ENCODE peak calls at places on chromosomes 13 and 19, in ten cellular contexts. Q is heart left ventricle, O is neural progenitor cell, K is IMR-90, S is tibial artery, X is PC-3, L is HepG2, P is psoas muscle, C is tibial nerve, N is ovary. R is an unnamed sample. For H3K4me1, the result is how much of the 10 kb centered on the place peaks cover.

GRCh38 chr13:113895436-113895835 is 31.6 kb upstream of the GAS6 start:
- DNase-seq in C (no peak), X (no peak), K (peak), O (no peak), S (no peak), L (no peak), Q (no peak), P (no peak), N (no peak), R (no peak)

GRCh38 chr13:93502987-93503386 is 276.4 kb downstream of the GPC6 start:
- DNase-seq in Q (no peak), S (no peak), X (no peak), K (no peak), C (no peak), P (no peak), N (no peak), L (no peak), O (no peak), R (no peak)

GRCh38 chr19:37936166-37936565 is 29.2 kb downstream of the SIPA1L3 start:
- DNase-seq in C (no peak), L (peak), K (no peak), Q (no peak), S (no peak), O (no peak), X (no peak), P (no peak), N (no peak), R (no peak)

GRCh38 chr13:42977219-42977659 is 14.8 kb downstream of the EPSTI1 start:
- DNase-seq in C (no peak), X (no peak), P (no peak), N (no peak), K (no peak), S (no peak), O (no peak), Q (no peak), L (no peak), R (no peak)

GRCh38 chr13:30159446-30159839 is 147.9 kb downstream of the KATNAL1 start:
- DNase-seq in L (no peak), N (no peak), X (peak), Q (no peak), K (peak), P (no peak), S (peak), C (no peak), O (no peak), R (peak)

GRCh38 chr13:26707122-26708006 is 53.2 kb downstream of the GPR12 start:
- DNase-seq in X (peak), K (peak), L (peak), C (peak), O (peak), S (no peak), N (no peak), Q (peak), P (no peak), R (no peak)

GRCh38 chr13:26628706-26629105 is 71.2 kb downstream of the WASF3 start:
- DNase-seq in X (peak), N (no peak), L (peak), P (no peak), S (no peak), K (peak), O (peak), Q (no peak), C (no peak), R (no peak)

GRCh38 chr19:40006273-40006691 is 9.4 kb downstream of the ZNF546 start:
- DNase-seq in P (no peak), K (peak), C (no peak), X (peak), S (no peak), O (no peak), L (no peak), N (no peak), Q (no peak), R (no peak)

GRCh38 chr13:39144941-39145533 is 106.8 kb downstream of the NHLRC3 start:
- DNase-seq in C (peak), N (peak), Q (peak), X (peak), K (peak), L (no peak), S (peak), P (peak), O (peak), R (peak)

GRCh38 chr19:14150041-14150769 is 13.8 kb upstream of the ASF1B start:
- DNase-seq in K (no peak), S (no peak), C (no peak), O (no peak), X (no peak), L (no peak), N (no peak), P (no peak), Q (no peak), R (no peak)

GRCh38 chr13:113860579-113861432 is 3.1 kb downstream of the GAS6 start:
- DNase-seq in N (peak), S (peak), O (peak), P (no peak), Q (no peak), X (peak), K (no peak), C (no peak), L (no peak), R (no peak)

GRCh38 chr19:46426035-46426505 is 2.7 kb downstream of the PNMA8C start:
- DNase-seq in L (peak), C (no peak), O (peak), Q (no peak), X (no peak), N (no peak), K (no peak), S (no peak), P (no peak), R (no peak)

GRCh38 chr19:1089891-1090290 is 5.3 kb downstream of the POLR2E start:
- DNase-seq in L (no peak), X (no peak), O (no peak), Q (peak), S (no peak), N (no peak), C (no peak), K (no peak), P (no peak), R (no peak)

GRCh38 chr13:73702419-73703071 is 431.7 kb downstream of the KLF12 start:
- DNase-seq in O (no peak), S (no peak), N (no peak), X (peak), P (no peak), L (no peak), K (no peak), Q (no peak), C (no peak), R (no peak)

GRCh38 chr13:111880185-111880584 is 186.8 kb upstream of the SOX1 start:
- DNase-seq in Q (no peak), K (no peak), S (peak), O (no peak), N (no peak), P (no peak), C (no peak), X (no peak), L (no peak), R (no peak)

GRCh38 chr19:9014809-9015208 is 4.6 kb upstream of the MUC16 start:
- DNase-seq in O (no peak), L (no peak), P (no peak), C (no peak), K (no peak), Q (no peak), X (no peak), S (no peak), N (no peak), R (no peak)

GRCh38 chr13:111212517-111212873 is 97.4 kb downstream of the ARHGEF7 start:
- DNase-seq in N (no peak), P (no peak), K (no peak), S (no peak), C (no peak), Q (no peak), X (no peak), L (no peak), O (no peak), R (no peak)

GRCh38 chr13:110323172-110323851 is 16.2 kb downstream of the COL4A2 start:
- DNase-seq in K (peak), L (no peak), P (no peak), N (no peak), S (peak), O (no peak), Q (no peak), X (peak), C (no peak), R (peak)

GRCh38 chr13:99477493-99477892 is 23.8 kb upstream of the TM9SF2 start:
- DNase-seq in O (no peak), X (no peak), Q (no peak), N (no peak), P (no peak), C (no peak), S (no peak), K (no peak), L (no peak), R (no peak)

GRCh38 chr13:93201992-93202558 is 24.5 kb upstream of the GPC6 start:
- DNase-seq in C (no peak), L (peak), N (no peak), X (no peak), P (no peak), O (no peak), K (no peak), S (no peak), Q (no peak), R (no peak)

GRCh38 chr19:3479177-3479818 is 1.0 kb downstream of the SMIM24 start:
- DNase-seq in L (no peak), K (no peak), X (peak), Q (no peak), N (no peak), P (no peak), C (no peak), S (no peak), O (peak), R (no peak)

GRCh38 chr13:98324105-98324504 is 147.0 kb upstream of the RNF113B start:
- DNase-seq in L (no peak), C (peak), Q (no peak), X (no peak), K (no peak), P (no peak), N (no peak), O (no peak), S (no peak), R (no peak)

GRCh38 chr19:3698386-3698950 is 1.8 kb downstream of the PIP5K1C start:
- DNase-seq in X (no peak), S (no peak), Q (no peak), K (peak), N (no peak), C (no peak), L (no peak), O (no peak), P (no peak), R (no peak)

GRCh38 chr13:21674271-21675009 is 3.6 kb downstream of the FGF9 start:
- DNase-seq in O (peak), P (peak), N (no peak), C (no peak), L (no peak), K (no peak), Q (peak), S (no peak), X (no peak), R (peak)

GRCh38 chr19:33508941-33509614 is 12.5 kb downstream of the PEPD start:
- DNase-seq in S (no peak), X (no peak), N (no peak), O (no peak), Q (no peak), P (no peak), L (no peak), C (no peak), K (no peak), R (no peak)

GRCh38 chr19:45419396-45419795 is 4.3 kb downstream of the ERCC1 start:
- DNase-seq in Q (peak), L (no peak), C (no peak), O (no peak), X (no peak), N (no peak), S (no peak), K (no peak), P (no peak), R (no peak)

GRCh38 chr19:351976-352625 is 7.5 kb upstream of the MIER2 start:
- DNase-seq in L (no peak), C (no peak), P (no peak), K (no peak), X (no peak), O (no peak), Q (no peak), S (no peak), N (no peak), R (peak)

GRCh38 chr13:110410906-110411305 is 103.8 kb downstream of the COL4A2 start:
- DNase-seq in K (no peak), L (no peak), P (no peak), O (no peak), S (no peak), X (no peak), C (no peak), N (no peak), Q (no peak), R (no peak)

GRCh38 chr13:29266743-29267142 is 328.7 kb downstream of the SLC7A1 start:
- DNase-seq in P (no peak), S (no peak), K (no peak), L (no peak), O (no peak), X (no peak), Q (no peak), N (no peak), C (no peak), R (no peak)

GRCh38 chr19:45464861-45465427 is 2.9 kb upstream of the FOSB start:
- DNase-seq in Q (no peak), N (no peak), C (no peak), S (no peak), X (no peak), O (peak), L (no peak), P (no peak), K (no peak), R (no peak)

GRCh38 chr13:102561933-102562332 is 34.9 kb upstream of the TPP2 start:
- DNase-seq in C (no peak), S (no peak), N (no peak), K (no peak), O (no peak), Q (no peak), P (no peak), X (no peak), L (peak), R (no peak)

GRCh38 chr19:44993926-44994537 is 7.2 kb upstream of the RELB start:
- DNase-seq in K (no peak), Q (no peak), X (no peak), O (no peak), P (no peak), L (no peak), C (no peak), S (no peak), N (no peak), R (peak)

GRCh38 chr19:44694184-44694579 is 4.8 kb upstream of the CEACAM16 start:
- DNase-seq in O (no peak), Q (no peak), X (no peak), L (no peak), S (no peak), N (no peak), P (no peak), K (no peak), C (no peak), R (no peak)

DNA sequence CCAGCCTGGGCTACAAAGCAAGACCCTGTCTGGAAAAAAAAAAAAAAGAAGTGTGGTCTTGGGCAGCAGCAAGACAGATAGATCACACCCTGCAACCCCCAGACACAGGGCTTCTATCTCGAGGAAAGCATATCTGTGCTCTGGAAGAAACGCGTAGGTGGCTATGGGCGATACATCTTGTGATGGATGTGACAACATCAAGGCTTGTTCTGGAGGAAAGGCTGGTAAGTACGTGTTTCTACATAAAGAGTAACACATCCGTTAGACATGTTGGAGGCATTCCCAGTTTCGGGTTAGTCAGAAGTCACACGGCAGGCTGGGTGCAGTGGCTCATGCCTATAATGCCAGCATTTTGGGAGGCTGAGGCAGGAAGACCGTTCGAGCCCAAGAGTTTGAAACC is 6.6 kb upstream of the DHDH start:
- DNase-seq in P (peak), S (peak), O (no peak), L (no peak), N (no peak), Q (no peak), K (peak), C (peak), X (peak), R (peak)
- H3K4me3 ChIP-seq in P (no peak), S (no peak), O (no peak), L (no peak), N (no peak), Q (no peak), K (no peak), C (no peak), X (no peak), R (no peak)

GRCh38 chr19:18735752-18736151 is 52.3 kb downstream of the CRTC1 start:
- DNase-seq in K (no peak), O (no peak), L (no peak), P (no peak), C (no peak), N (no peak), Q (no peak), S (no peak), X (no peak), R (no peak)
- H3K4me1 ChIP-seq in K (under half), O (under half), L (half or more), P (under half), C (under half), N (under half), Q (under half), S (under half), X (under half), R (under half)

GRCh38 chr13:79246575-79246949 is 159.5 kb downstream of the RBM26 start:
- DNase-seq in O (no peak), L (no peak), C (no peak), K (no peak), Q (no peak), S (no peak), X (peak), P (no peak), N (no peak), R (no peak)
- TF ChIP-seq CTCF in O (no peak), L (peak), C (no peak), K (no peak), Q (no peak), S (no peak), X (no peak), P (no peak), N (no peak), R (no peak)

DNA sequence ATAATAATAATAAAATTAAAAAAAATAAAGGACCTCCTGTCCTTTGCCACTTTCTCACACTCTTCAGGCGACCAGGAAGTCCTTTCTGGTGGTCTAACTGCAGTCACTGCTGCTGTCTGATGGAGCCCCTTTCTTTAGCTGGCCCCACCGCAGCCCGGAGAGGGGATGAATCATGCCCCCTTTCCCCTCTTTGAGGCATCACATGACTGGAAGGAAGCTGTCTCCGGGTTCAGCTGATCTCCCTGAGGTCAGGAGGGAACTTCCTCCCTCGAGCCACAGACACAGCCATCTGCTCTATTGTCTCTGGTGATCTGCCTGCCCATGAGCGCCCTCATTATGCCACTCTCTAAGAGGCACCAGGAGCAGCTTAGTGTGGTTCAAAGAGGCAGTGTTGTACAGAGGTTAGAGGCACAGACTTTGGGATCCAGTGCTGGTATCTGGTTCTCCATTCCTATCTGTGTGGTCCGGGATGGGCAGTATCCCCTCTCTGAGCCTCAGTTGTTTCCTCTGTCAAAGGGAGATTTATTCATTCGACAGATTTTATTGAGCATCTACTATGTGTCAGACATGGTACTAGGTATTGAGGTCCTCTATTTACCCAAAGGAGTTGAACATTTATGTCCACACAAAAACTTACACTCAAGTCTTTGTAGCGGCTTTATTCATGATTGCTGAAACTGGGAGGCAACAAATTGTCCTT is 30.0 kb downstream of the VAV1 start:
- DNase-seq in L (no peak), P (peak), Q (peak), C (peak), N (no peak), X (peak), O (peak), S (peak), K (no peak), R (peak)
- H3K4me3 ChIP-seq in L (no peak), P (no peak), Q (no peak), C (no peak), N (no peak), X (no peak), O (no peak), S (no peak), K (no peak), R (no peak)

GRCh38 chr19:2237869-2238153 is 1.2 kb downstream of the SF3A2 start:
- DNase-seq in X (no peak), L (no peak), N (no peak), O (no peak), Q (no peak), P (no peak), C (no peak), K (no peak), S (no peak), R (no peak)

GRCh38 chr19:2237051-2237868 is 636 bp downstream of the SF3A2 start:
- DNase-seq in C (no peak), N (no peak), S (no peak), L (no peak), X (no peak), O (no peak), K (no peak), P (no peak), Q (no peak), R (no peak)

GRCh38 chr19:2235026-2235395 is 1.1 kb downstream of the PLEKHJ1 start:
- DNase-seq in P (no peak), Q (no peak), O (no peak), X (peak), C (no peak), K (no peak), N (no peak), L (no peak), S (no peak), R (no peak)

GRCh38 chr19:2235396-2236284 is 489 bp downstream of the PLEKHJ1 start:
- DNase-seq in O (peak), P (no peak), Q (peak), N (no peak), S (no peak), L (peak), C (no peak), X (no peak), K (no peak), R (no peak)

DNA sequence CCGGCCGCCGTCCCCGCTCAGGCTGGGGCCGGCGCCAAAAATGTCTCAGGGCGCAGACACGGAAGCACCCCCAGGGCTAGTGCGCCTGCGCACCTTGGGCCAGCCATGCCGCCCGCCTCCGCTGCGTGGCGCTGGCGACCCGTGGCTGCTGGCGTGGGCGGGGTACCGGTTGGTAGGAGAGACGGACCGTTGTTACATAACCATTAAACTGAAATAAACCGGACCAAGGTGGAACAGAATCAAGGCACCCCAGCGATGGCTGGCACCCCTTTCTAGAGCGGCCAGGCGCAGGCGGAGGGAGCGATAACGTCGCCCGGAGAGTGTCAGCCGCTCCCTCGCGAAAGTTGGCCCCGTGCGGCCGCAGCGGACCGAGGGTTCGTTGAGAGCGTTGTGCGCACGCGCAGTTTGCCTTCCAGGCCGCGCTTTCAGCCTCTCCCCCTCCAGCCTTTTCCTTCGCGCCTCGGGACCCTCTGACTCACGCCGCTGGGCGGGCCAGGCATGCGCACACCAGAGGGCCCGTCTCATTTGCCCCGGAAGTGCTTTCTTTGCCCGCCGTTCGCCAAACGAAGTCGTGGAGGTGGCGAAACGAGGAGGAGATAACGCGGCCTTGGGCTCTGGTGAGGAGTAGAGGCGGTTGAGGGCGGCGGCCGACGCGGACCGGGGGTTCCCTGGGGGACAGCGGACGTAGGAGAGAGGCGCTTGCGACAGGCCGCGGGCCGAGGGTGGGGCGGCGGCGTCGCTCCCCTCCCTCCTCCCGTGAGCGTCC is at the start of the genes PLEKHJ1 and SF3A2:
- DNase-seq in C (peak), K (peak), X (peak), L (peak), S (peak), Q (peak), O (peak), P (peak), N (peak), R (peak)
- H3K4me1 ChIP-seq in C (half or more), K (under half), X (under half), L (half or more), S (half or more), Q (under half), O (under half), P (under half), N (under half), R (under half)